ENCODE peak calls at places on chromosome 5, in nine cellular contexts. E, O, M, N, J, Z, F, B and K are unnamed samples.

GRCh38 chr5:38755171-38755570 is 90.6 kb upstream of the OSMR start:
- DNase-seq in B (no peak), O (no peak), J (no peak), F (no peak), M (no peak), Z (no peak), E (no peak), N (no peak), K (no peak)

GRCh38 chr5:74145904-74146303 is 494.6 kb downstream of the ENC1 start:
- DNase-seq in J (no peak), B (no peak), N (no peak), M (no peak), E (no peak), Z (no peak), O (no peak), F (no peak), K (no peak)

GRCh38 chr5:35919191-35919590 is 19.2 kb downstream of the CAPSL start:
- DNase-seq in Z (no peak), J (no peak), N (no peak), M (no peak), B (no peak), E (no peak), F (peak), O (no peak), K (no peak)

GRCh38 chr5:165457854-165458481 is 1952.5 kb downstream of the MAT2B start:
- DNase-seq in J (no peak), N (peak), E (no peak), B (no peak), M (no peak), O (no peak), F (peak), Z (no peak), K (peak)

GRCh38 chr5:172802585-172803176 is 31.4 kb upstream of the ERGIC1 start:
- DNase-seq in B (no peak), E (no peak), J (no peak), Z (no peak), M (no peak), O (no peak), F (no peak), N (no peak), K (no peak)

GRCh38 chr5:139845846-139846681 is 50.5 kb downstream of the PSD2 start:
- DNase-seq in B (no peak), F (no peak), O (no peak), N (no peak), E (no peak), Z (no peak), J (no peak), M (peak), K (no peak)

GRCh38 chr5:132260051-132260450 is 2.6 kb downstream of the PDLIM4 start:
- DNase-seq in M (no peak), J (no peak), E (no peak), O (no peak), B (no peak), Z (no peak), F (peak), N (no peak), K (no peak)

GRCh38 chr5:14256756-14257393 is 113.7 kb downstream of the TRIO start:
- DNase-seq in B (no peak), M (no peak), Z (no peak), J (no peak), F (no peak), O (no peak), E (no peak), N (no peak), K (no peak)

GRCh38 chr5:150642567-150642927 is 2.1 kb downstream of the SYNPO start:
- DNase-seq in N (no peak), F (peak), O (peak), M (no peak), Z (peak), B (no peak), J (no peak), E (peak), K (no peak)

GRCh38 chr5:125856949-125857348 is 566.3 kb upstream of the GRAMD2B start:
- DNase-seq in Z (no peak), B (no peak), N (no peak), J (no peak), E (no peak), F (no peak), O (no peak), M (no peak), K (no peak)

GRCh38 chr5:73031839-73032238 is 76.0 kb downstream of the FCHO2 start:
- DNase-seq in B (no peak), Z (no peak), O (peak), M (peak), N (no peak), E (no peak), J (no peak), F (peak), K (peak)

GRCh38 chr5:169218862-169219261 is 82.1 kb downstream of the SLIT3 start:
- DNase-seq in B (no peak), N (no peak), J (no peak), F (no peak), Z (no peak), O (no peak), E (no peak), M (no peak), K (no peak)

GRCh38 chr5:136629125-136629790 is 263.9 kb upstream of the TRPC7 start:
- DNase-seq in Z (no peak), E (no peak), B (no peak), N (no peak), M (no peak), J (no peak), O (no peak), F (no peak), K (no peak)

GRCh38 chr5:94471496-94471895 is 146.9 kb downstream of the KIAA0825 start:
- DNase-seq in J (no peak), F (no peak), M (no peak), E (no peak), O (no peak), N (no peak), B (no peak), Z (no peak), K (no peak)

GRCh38 chr5:131968396-131968954 is 23.0 kb upstream of the MEIKIN start:
- DNase-seq in B (no peak), O (no peak), J (no peak), N (no peak), E (no peak), F (no peak), Z (no peak), M (no peak), K (no peak)

GRCh38 chr5:127925916-127926315 is 157.7 kb upstream of the SLC12A2 start:
- DNase-seq in N (no peak), E (no peak), Z (no peak), M (no peak), B (no peak), J (peak), F (no peak), O (peak), K (no peak)

GRCh38 chr5:53779541-53779981 is 219.1 kb downstream of the NDUFS4 start:
- DNase-seq in B (no peak), O (no peak), J (no peak), N (no peak), M (no peak), Z (no peak), F (peak), E (no peak), K (no peak)

GRCh38 chr5:83118471-83118870 is 41.1 kb downstream of the XRCC4 start:
- DNase-seq in O (no peak), N (no peak), F (no peak), M (no peak), B (no peak), E (no peak), J (no peak), Z (no peak), K (no peak)

GRCh38 chr5:149990518-149991376 is 9.7 kb downstream of the TIGD6 start:
- DNase-seq in E (peak), B (peak), J (peak), F (peak), N (no peak), M (peak), Z (peak), O (peak), K (peak)

GRCh38 chr5:68251804-68252648 is 36.5 kb downstream of the PIK3R1 start:
- DNase-seq in Z (no peak), E (no peak), F (peak), O (no peak), J (no peak), M (no peak), N (no peak), B (no peak), K (no peak)
- H3K27ac ChIP-seq in Z (peak), E (no peak), F (peak), O (no peak), J (peak), M (no peak), N (no peak), B (peak), K (peak)

GRCh38 chr5:180808461-180809000 is 5.9 kb upstream of the MGAT1 start:
- DNase-seq in F (no peak), J (no peak), M (no peak), B (no peak), Z (no peak), E (no peak), N (no peak), O (no peak), K (no peak)

GRCh38 chr5:180807654-180808414 is 5.2 kb upstream of the MGAT1 start:
- DNase-seq in J (no peak), N (no peak), E (no peak), Z (no peak), B (no peak), M (no peak), O (no peak), F (no peak), K (no peak)

GRCh38 chr5:180803181-180804128 is 849 bp upstream of the MGAT1 start:
- DNase-seq in F (peak), Z (peak), O (no peak), J (no peak), N (no peak), B (peak), M (peak), E (no peak), K (peak)

GRCh38 chr5:180804129-180804601 is 1.6 kb upstream of the MGAT1 start:
- DNase-seq in Z (no peak), M (no peak), O (no peak), B (no peak), F (no peak), E (no peak), J (no peak), N (no peak), K (no peak)

GRCh38 chr5:180806351-180807011 is 3.9 kb upstream of the MGAT1 start:
- DNase-seq in Z (no peak), F (no peak), E (no peak), O (no peak), M (no peak), J (no peak), N (no peak), B (no peak), K (no peak)
- H3K27ac ChIP-seq in Z (peak), F (peak), E (no peak), O (no peak), M (no peak), J (peak), N (no peak), B (peak), K (peak)

DNA sequence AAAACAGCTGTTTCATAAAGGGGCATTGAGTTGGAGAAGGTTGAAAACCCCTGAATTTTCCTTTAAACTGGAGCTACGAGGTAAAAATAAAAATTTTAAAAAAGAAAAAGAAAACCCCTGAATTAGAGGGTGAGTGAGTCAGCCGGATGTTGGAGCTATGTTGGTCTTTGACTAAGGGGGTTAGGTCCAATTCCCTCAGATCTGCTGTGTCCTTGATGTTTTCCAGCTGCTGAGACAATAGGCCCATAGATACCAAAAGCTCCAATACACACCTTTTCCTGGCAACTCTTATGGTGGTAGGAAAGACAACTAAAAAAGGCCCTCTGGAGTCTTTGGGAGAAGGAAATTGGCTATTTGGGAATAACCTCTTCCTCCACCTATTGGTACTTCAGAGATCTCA is 79.4 kb upstream of the SAP30L start:
- DNase-seq in B (no peak), E (no peak), N (no peak), F (no peak), O (peak), M (no peak), Z (no peak), J (no peak), K (no peak)
- H3K27ac ChIP-seq in B (no peak), E (peak), N (no peak), F (no peak), O (peak), M (no peak), Z (no peak), J (no peak), K (peak)

DNA sequence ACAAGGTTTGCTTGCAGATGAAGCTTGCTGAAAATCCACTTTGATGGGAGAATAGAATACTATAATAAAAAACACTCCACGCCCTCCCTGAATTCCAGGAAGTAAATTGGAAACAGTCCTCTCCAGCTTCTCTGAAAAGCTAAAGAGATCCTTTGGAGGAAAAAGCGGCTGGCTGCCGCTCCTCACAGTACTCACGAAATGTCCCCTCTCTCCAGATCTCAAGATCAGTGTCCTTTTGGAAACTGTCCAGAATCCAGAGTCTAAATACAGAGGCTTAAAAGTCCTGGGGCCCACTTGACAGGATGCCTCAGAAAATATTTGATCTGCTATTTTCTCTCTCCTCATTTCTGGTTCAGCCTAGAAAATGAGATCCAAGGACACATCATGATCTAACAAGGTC is 7.3 kb downstream of the C1QTNF2 start:
- DNase-seq in B (no peak), M (no peak), O (no peak), E (no peak), N (no peak), Z (no peak), F (no peak), J (no peak), K (no peak)
- H3K27ac ChIP-seq in B (no peak), M (no peak), O (no peak), E (no peak), N (no peak), Z (peak), F (no peak), J (no peak), K (no peak)

GRCh38 chr5:67002832-67003231 is 193.8 kb downstream of the CD180 start:
- DNase-seq in Z (no peak), M (no peak), N (no peak), E (no peak), B (no peak), F (no peak), O (no peak), J (no peak), K (no peak)
- H3K27ac ChIP-seq in Z (peak), M (no peak), N (no peak), E (no peak), B (no peak), F (no peak), O (no peak), J (peak), K (peak)

DNA sequence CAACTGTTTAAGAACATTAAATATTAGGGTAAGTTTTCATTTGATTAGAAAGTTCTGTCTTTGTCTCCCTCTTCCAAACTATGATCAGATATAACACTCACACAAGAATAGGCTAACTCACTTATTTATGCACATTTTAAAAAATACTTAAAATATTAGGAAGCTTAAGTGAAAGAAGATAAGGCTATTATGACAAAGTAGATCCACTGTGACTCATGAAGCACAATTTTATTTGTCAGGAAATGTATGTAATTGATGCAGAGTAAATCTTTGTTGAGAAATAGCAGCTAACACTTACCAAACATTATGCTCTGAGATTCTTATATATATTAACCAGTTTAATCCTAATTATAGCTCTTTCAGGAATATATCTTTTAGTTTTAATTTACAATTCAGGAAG is 560.6 kb downstream of the CSNK1G3 start:
- DNase-seq in Z (no peak), E (no peak), N (no peak), J (no peak), B (no peak), M (no peak), F (no peak), O (no peak), K (no peak)
- H3K27ac ChIP-seq in Z (no peak), E (no peak), N (no peak), J (no peak), B (no peak), M (no peak), F (no peak), O (no peak), K (no peak)

GRCh38 chr5:156356238-156356637 is 29.3 kb downstream of the SGCD start:
- DNase-seq in N (no peak), F (no peak), J (no peak), M (no peak), E (no peak), Z (no peak), B (no peak), O (no peak), K (no peak)

GRCh38 chr5:156361451-156362109 is 34.6 kb downstream of the SGCD start:
- DNase-seq in J (no peak), B (no peak), Z (no peak), M (no peak), E (no peak), N (no peak), F (no peak), O (no peak), K (no peak)

GRCh38 chr5:156354571-156354970 is 27.6 kb downstream of the SGCD start:
- DNase-seq in O (no peak), E (no peak), N (no peak), M (no peak), Z (no peak), F (no peak), J (no peak), B (no peak), K (no peak)

DNA sequence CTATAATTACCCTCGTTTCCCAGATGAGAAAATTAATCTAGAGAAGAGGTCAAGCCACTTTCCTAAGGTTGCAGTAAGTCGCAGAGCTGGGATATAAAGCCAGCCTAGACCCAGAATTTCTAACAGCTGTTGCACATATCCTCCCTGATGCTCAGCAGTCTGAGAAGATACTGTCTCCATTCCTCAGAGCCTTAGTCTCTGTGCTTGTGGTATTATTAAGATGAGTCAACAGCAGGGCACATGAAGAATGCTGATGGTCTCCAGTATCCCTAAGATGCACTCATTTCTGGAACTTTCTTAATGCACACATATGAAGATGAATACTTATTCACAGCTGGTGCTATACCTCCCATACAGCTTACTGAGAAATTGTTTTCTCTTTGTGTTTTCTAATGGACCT is 32.5 kb downstream of the SGCD start:
- DNase-seq in B (no peak), J (no peak), M (no peak), N (no peak), E (no peak), Z (no peak), O (no peak), F (no peak), K (no peak)
- H3K27ac ChIP-seq in B (no peak), J (no peak), M (no peak), N (no peak), E (no peak), Z (no peak), O (no peak), F (no peak), K (no peak)

GRCh38 chr5:86878250-86878649 is 260.5 kb downstream of the COX7C start:
- DNase-seq in B (no peak), F (no peak), Z (no peak), O (no peak), N (no peak), E (no peak), M (no peak), J (no peak), K (no peak)

GRCh38 chr5:86880344-86880743 is 262.6 kb downstream of the COX7C start:
- DNase-seq in B (no peak), O (no peak), M (no peak), E (no peak), Z (no peak), F (no peak), N (no peak), J (no peak), K (no peak)

GRCh38 chr5:86879086-86879485 is 261.3 kb downstream of the COX7C start:
- DNase-seq in J (no peak), M (no peak), Z (no peak), F (no peak), E (no peak), O (no peak), N (no peak), B (no peak), K (no peak)

GRCh38 chr5:86881493-86882090 is 263.9 kb downstream of the COX7C start:
- DNase-seq in M (no peak), B (no peak), J (no peak), Z (no peak), O (no peak), E (no peak), F (no peak), N (no peak), K (no peak)

DNA sequence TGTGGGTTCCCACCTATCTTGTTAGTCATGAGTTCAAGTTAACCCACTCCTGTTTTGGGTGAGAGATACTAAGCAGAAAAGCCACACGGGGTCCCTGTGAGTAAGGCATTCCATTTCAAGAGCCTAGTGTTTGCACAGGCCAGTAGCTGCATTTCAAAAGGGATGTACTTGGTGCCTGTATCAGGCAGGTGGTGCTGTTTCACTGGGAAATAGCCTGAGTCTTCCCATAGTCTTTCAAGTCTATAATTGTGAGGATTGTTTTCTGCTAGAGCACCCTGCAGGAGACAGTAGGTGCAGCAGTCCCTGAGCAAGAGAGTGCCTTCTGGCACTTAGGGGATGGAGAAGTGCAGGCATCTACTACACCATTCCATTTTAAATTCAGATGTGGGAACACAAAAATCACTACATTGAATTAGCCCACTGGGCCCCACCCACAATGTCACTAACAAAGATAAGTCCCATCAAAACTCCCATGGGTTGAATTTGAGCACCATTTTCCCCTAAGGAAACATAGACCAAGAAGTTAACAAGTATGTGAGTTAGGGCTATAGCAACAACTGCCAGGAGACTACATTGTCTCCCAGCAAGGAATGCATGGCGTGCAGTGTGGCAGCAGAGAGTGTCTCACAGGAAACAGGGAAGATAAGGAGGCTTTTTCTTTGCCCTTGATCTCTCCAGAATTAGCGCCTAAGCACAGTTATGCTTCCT is 263.2 kb downstream of the COX7C start:
- DNase-seq in J (no peak), Z (no peak), F (peak), E (peak), M (no peak), B (peak), O (peak), N (peak), K (peak)
- H3K27ac ChIP-seq in J (no peak), Z (no peak), F (no peak), E (no peak), M (no peak), B (no peak), O (no peak), N (peak), K (no peak)

DNA sequence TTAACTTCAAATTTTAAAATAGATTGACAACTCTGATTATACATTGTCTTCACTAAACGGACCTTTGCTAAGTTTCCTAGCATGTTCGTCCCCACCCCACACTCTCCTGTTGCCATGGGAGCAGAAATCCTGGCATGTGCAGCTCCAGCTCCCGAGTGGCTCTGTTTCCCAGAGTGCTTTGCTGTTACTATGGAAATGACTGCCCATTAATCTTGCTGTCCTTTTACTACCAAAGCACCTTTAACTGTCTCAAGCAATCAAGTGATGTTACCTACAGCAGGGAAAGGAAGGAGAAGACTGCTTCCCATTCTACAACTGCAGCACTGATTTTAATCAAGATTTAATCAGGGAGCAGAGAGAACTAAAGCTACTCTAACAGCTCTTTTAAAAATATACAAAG is 212.0 kb upstream of the KIF2A start:
- DNase-seq in J (peak), B (no peak), M (no peak), F (peak), N (no peak), O (no peak), Z (no peak), E (peak), K (no peak)
- H3K27ac ChIP-seq in J (no peak), B (no peak), M (no peak), F (no peak), N (no peak), O (no peak), Z (no peak), E (no peak), K (no peak)